ENCODE peak calls at places on chromosomes 2 and 18, in nine cellular contexts. Z, T, E, M, N, V, R, Q and L are unnamed samples.

GRCh38 chr2:68274022-68274421 is 21.7 kb upstream of the PPP3R1 start:
- DNase-seq in Z (no peak), T (no peak), E (no peak), M (no peak), N (no peak), V (no peak), R (no peak), Q (no peak), L (no peak)

GRCh38 chr2:187618813-187619212 is 64.6 kb upstream of the TFPI start:
- DNase-seq in Z (peak; percentile 59), T (no peak), E (peak; percentile 17), M (no peak), N (no peak), V (no peak), R (no peak), Q (no peak), L (no peak)

GRCh38 chr18:59453468-59453961 is 94.5 kb upstream of the LMAN1 start:
- DNase-seq in Z (no peak), T (no peak), E (no peak), M (no peak), N (no peak), V (no peak), R (no peak), Q (no peak), L (no peak)

GRCh38 chr2:134739879-134740301 is 21.1 kb upstream of the TMEM163 start:
- DNase-seq in Z (no peak), T (no peak), E (no peak), M (peak; percentile 9), N (no peak), V (no peak), R (peak; percentile 83), Q (peak; percentile 42), L (no peak)

GRCh38 chr2:202135111-202135874 is 62.2 kb downstream of the KIAA2012 start:
- DNase-seq in Z (peak; percentile 99), T (peak; percentile 95), E (peak; percentile 87), M (peak; percentile 77), N (no peak), V (no peak), R (peak; percentile 83), Q (peak; percentile 91), L (peak; percentile 78)

GRCh38 chr2:150619607-150620330 is 132.3 kb upstream of the RND3 start:
- DNase-seq in Z (peak; percentile 59), T (no peak), E (no peak), M (no peak), N (no peak), V (no peak), R (no peak), Q (no peak), L (no peak)

GRCh38 chr2:200288670-200289429 is 17.6 kb upstream of the SPATS2L start:
- DNase-seq in Z (no peak), T (no peak), E (no peak), M (no peak), N (no peak), V (no peak), R (no peak), Q (no peak), L (peak; percentile 66)

GRCh38 chr2:7111626-7112025 is 194.4 kb downstream of the RNF144A start:
- DNase-seq in Z (no peak), T (no peak), E (no peak), M (no peak), N (no peak), V (no peak), R (no peak), Q (no peak), L (no peak)

GRCh38 chr2:232389327-232389726 is 10.8 kb downstream of the ALPP start:
- DNase-seq in Z (peak; percentile 85), T (no peak), E (no peak), M (no peak), N (no peak), V (no peak), R (no peak), Q (no peak), L (no peak)

GRCh38 chr2:494853-495252 is 182.4 kb downstream of the TMEM18 start:
- DNase-seq in Z (no peak), T (no peak), E (no peak), M (no peak), N (no peak), V (no peak), R (no peak), Q (no peak), L (no peak)

GRCh38 chr2:26639685-26640240 is 1.4 kb downstream of the CIB4 start:
- DNase-seq in Z (no peak), T (no peak), E (no peak), M (no peak), N (no peak), V (no peak), R (peak; percentile 34), Q (no peak), L (peak; percentile 18)

GRCh38 chr2:26640331-26640745 is 828 bp downstream of the CIB4 start:
- DNase-seq in Z (peak; percentile 45), T (no peak), E (no peak), M (no peak), N (no peak), V (peak; percentile 55), R (peak; percentile 49), Q (no peak), L (peak; percentile 44)

GRCh38 chr2:26637811-26638310 is 3.3 kb downstream of the CIB4 start:
- DNase-seq in Z (no peak), T (peak; percentile 27), E (no peak), M (no peak), N (no peak), V (no peak), R (peak; percentile 32), Q (no peak), L (no peak)

GRCh38 chr2:26642437-26642836 is 1.3 kb upstream of the CIB4 start:
- DNase-seq in Z (no peak), T (no peak), E (no peak), M (no peak), N (no peak), V (no peak), R (no peak), Q (no peak), L (no peak)

DNA sequence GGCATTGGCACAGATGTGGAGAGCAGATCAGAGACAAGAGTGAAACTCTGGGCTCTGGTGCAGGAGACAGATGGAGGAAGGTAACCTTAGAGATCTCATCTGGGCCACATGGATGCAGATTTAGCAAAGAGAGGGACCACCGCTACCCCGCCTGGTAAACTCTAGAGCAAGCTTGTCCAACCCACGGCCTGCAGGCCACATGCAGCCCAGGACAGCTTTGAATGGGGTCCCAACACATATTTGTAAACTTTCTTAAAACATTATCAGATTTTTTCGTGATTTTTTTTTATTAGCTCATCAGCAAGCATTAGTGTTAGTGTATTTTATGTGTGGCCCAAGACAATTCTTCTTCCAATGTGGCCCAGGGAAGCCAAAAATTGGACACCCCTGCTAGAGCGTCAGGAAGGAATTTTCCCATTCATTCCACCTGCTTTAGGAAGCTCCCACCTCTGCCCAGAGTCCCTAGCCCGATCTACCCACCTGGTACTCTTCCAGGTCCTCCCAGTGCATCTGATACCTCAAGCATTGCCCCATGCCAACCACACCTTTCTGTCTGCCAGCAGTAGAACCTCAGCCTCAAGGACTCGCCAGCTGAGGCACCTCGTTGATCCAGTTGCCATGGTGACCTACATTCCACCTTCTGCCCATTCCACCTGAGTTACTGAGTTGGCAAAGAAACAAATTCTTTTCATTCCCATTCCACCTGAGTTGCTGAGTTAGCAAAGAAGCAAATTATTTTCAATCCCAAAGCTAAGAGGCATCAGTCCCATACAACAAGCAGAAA is at the start of gene CIB4:
- DNase-seq in Z (no peak), T (no peak), E (no peak), M (no peak), N (no peak), V (no peak), R (peak; percentile 25), Q (no peak), L (peak; percentile 16)
- H3K27me3 ChIP-seq in Z (peaks cover 9% of the 10 kb centered on the region), T (no peaks in the 10 kb centered on the region), E (no peaks in the 10 kb centered on the region), M (peaks cover 4% of the 10 kb centered on the region), N (no peaks in the 10 kb centered on the region), V (peaks cover 3% of the 10 kb centered on the region), R (no peaks in the 10 kb centered on the region), Q (peaks cover 8% of the 10 kb centered on the region), L (peaks cover 14% of the 10 kb centered on the region)

DNA sequence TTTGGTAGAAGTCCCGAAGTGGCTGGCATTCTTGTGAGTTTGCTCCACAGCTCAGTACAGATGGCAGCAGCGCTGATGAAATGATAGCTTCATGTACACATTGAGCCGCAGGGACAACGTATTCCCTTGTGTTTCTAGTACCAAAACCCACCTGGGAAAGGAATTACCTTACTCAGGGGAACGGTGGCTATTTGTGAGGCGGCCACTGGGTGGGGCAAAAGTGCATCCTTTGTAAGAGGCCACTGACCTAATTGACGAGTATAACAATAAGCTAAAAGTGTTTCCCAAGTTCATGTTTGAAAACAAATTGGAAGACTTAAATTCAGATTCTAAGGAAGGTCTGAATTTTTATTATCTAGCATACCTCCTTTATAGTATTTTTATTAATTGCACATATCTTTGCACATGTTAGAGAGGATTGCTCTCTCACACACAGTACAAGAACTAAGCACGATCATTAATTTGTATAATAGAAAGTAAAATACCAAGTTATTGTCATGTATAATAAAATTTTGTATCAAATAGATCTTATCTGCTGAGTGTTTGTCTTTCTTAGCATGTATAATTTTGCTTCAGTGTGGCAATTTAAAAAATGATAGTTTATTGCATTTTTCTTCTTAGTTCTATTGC is 25.3 kb upstream of the CDH7 start:
- DNase-seq in Z (no peak), T (no peak), E (no peak), M (peak; percentile 4), N (no peak), V (peak; percentile 52), R (peak; percentile 59), Q (no peak), L (no peak)
- TF ChIP-seq CTCF in Z (peak; percentile 63), T (no peak), E (no peak), M (peak; percentile 8), N (no peak), V (no peak), R (peak; percentile 51), Q (no peak), L (no peak)

GRCh38 chr2:128158171-128158570 is 67.2 kb downstream of the UGGT1 start:
- DNase-seq in Z (no peak), T (no peak), E (no peak), M (no peak), N (no peak), V (no peak), R (no peak), Q (no peak), L (no peak)

GRCh38 chr2:128159437-128159836 is 68.4 kb downstream of the UGGT1 start:
- DNase-seq in Z (no peak), T (no peak), E (no peak), M (no peak), N (no peak), V (no peak), R (no peak), Q (no peak), L (no peak)

GRCh38 chr2:128155970-128156369 is 65.0 kb downstream of the UGGT1 start:
- DNase-seq in Z (no peak), T (no peak), E (no peak), M (no peak), N (no peak), V (peak; percentile 38), R (no peak), Q (no peak), L (no peak)

GRCh38 chr2:128156812-128157211 is 65.8 kb downstream of the UGGT1 start:
- DNase-seq in Z (no peak), T (no peak), E (no peak), M (no peak), N (no peak), V (no peak), R (no peak), Q (no peak), L (no peak)

GRCh38 chr2:128157644-128158043 is 66.6 kb downstream of the UGGT1 start:
- DNase-seq in Z (no peak), T (no peak), E (no peak), M (no peak), N (no peak), V (no peak), R (no peak), Q (no peak), L (no peak)
- H3K36me3 ChIP-seq in Z (peaks cover 35% of the 10 kb centered on the region), T (peaks cover 10% of the 10 kb centered on the region), E (no peaks in the 10 kb centered on the region), M (peaks cover 18% of the 10 kb centered on the region), N (peaks cover 30% of the 10 kb centered on the region), V (peaks cover 17% of the 10 kb centered on the region), R (no peaks in the 10 kb centered on the region), Q (peaks cover 76% of the 10 kb centered on the region), L (peaks cover 77% of the 10 kb centered on the region)

GRCh38 chr2:235107640-235107951 is 155.8 kb downstream of the SH3BP4 start:
- DNase-seq in Z (no peak), T (no peak), E (no peak), M (no peak), N (no peak), V (no peak), R (no peak), Q (no peak), L (no peak)
- H3K27me3 ChIP-seq in Z (no peaks in the 10 kb centered on the region), T (peaks cover under 1% of the 10 kb centered on the region), E (no peaks in the 10 kb centered on the region), M (no peaks in the 10 kb centered on the region), N (no peaks in the 10 kb centered on the region), V (no peaks in the 10 kb centered on the region), R (no peaks in the 10 kb centered on the region), Q (no peaks in the 10 kb centered on the region), L (peaks cover 4% of the 10 kb centered on the region)